ENCODE peak calls at places on chromosomes 6 and 20, in seven cellular contexts. One of them, this sample, is unnamed. For H3K4me1, the result is how much of the 10 kb centered on the place peaks cover.

GRCh38 chr6:17710331-17710730 is 3.6 kb upstream of the NUP153 start:
- DNase-seq in esophagus squamous epithelium: no peak
- DNase-seq in hepatocyte: no peak
- DNase-seq in CD8-positive, alpha-beta T cell: no peak
- DNase-seq in IMR-90: peak
- DNase-seq in colonic mucosa: no peak
- DNase-seq in mesendoderm: no peak
- DNase-seq in this sample: no peak

GRCh38 chr6:1227600-1227934 is 84.3 kb upstream of the FOXQ1 start:
- DNase-seq in esophagus squamous epithelium: no peak
- DNase-seq in hepatocyte: no peak
- DNase-seq in CD8-positive, alpha-beta T cell: no peak
- DNase-seq in IMR-90: no peak
- DNase-seq in colonic mucosa: no peak
- DNase-seq in mesendoderm: no peak
- DNase-seq in this sample: no peak

GRCh38 chr6:112979830-112980229 is 632.7 kb downstream of the RFPL4B start:
- DNase-seq in esophagus squamous epithelium: no peak
- DNase-seq in hepatocyte: peak
- DNase-seq in CD8-positive, alpha-beta T cell: no peak
- DNase-seq in IMR-90: no peak
- DNase-seq in colonic mucosa: peak
- DNase-seq in mesendoderm: no peak
- DNase-seq in this sample: peak

GRCh38 chr20:47677314-47678129 is 107.8 kb downstream of the SULF2 start:
- DNase-seq in esophagus squamous epithelium: no peak
- DNase-seq in hepatocyte: peak
- DNase-seq in CD8-positive, alpha-beta T cell: peak
- DNase-seq in IMR-90: peak
- DNase-seq in colonic mucosa: peak
- DNase-seq in mesendoderm: peak
- DNase-seq in this sample: peak

GRCh38 chr6:133424359-133424758 is 183.2 kb downstream of the EYA4 start:
- DNase-seq in esophagus squamous epithelium: no peak
- DNase-seq in hepatocyte: no peak
- DNase-seq in CD8-positive, alpha-beta T cell: no peak
- DNase-seq in IMR-90: no peak
- DNase-seq in colonic mucosa: no peak
- DNase-seq in mesendoderm: no peak
- DNase-seq in this sample: no peak

GRCh38 chr6:23696946-23697345 is 429.1 kb upstream of the NRSN1 start:
- DNase-seq in esophagus squamous epithelium: no peak
- DNase-seq in hepatocyte: peak
- DNase-seq in CD8-positive, alpha-beta T cell: no peak
- DNase-seq in IMR-90: no peak
- DNase-seq in colonic mucosa: no peak
- DNase-seq in mesendoderm: no peak
- DNase-seq in this sample: no peak

GRCh38 chr6:139442188-139442625 is 67.8 kb upstream of the CITED2 start:
- DNase-seq in esophagus squamous epithelium: no peak
- DNase-seq in hepatocyte: no peak
- DNase-seq in CD8-positive, alpha-beta T cell: no peak
- DNase-seq in IMR-90: no peak
- DNase-seq in colonic mucosa: no peak
- DNase-seq in mesendoderm: no peak
- DNase-seq in this sample: no peak

GRCh38 chr6:114240800-114241199 is 102.0 kb downstream of the HS3ST5 start:
- DNase-seq in esophagus squamous epithelium: no peak
- DNase-seq in hepatocyte: no peak
- DNase-seq in CD8-positive, alpha-beta T cell: no peak
- DNase-seq in IMR-90: no peak
- DNase-seq in colonic mucosa: no peak
- DNase-seq in mesendoderm: no peak
- DNase-seq in this sample: no peak

GRCh38 chr20:63580796-63581461 is 6.9 kb upstream of the HELZ2 start:
- DNase-seq in esophagus squamous epithelium: no peak
- DNase-seq in hepatocyte: peak
- DNase-seq in CD8-positive, alpha-beta T cell: peak
- DNase-seq in IMR-90: peak
- DNase-seq in colonic mucosa: no peak
- DNase-seq in mesendoderm: peak
- DNase-seq in this sample: peak

GRCh38 chr6:4641461-4641860 is 134.7 kb upstream of the CDYL start:
- DNase-seq in esophagus squamous epithelium: no peak
- DNase-seq in hepatocyte: no peak
- DNase-seq in CD8-positive, alpha-beta T cell: no peak
- DNase-seq in IMR-90: no peak
- DNase-seq in colonic mucosa: no peak
- DNase-seq in mesendoderm: no peak
- DNase-seq in this sample: no peak

GRCh38 chr6:43521836-43522235 is 4.9 kb downstream of the POLR1C start:
- DNase-seq in esophagus squamous epithelium: no peak
- DNase-seq in hepatocyte: no peak
- DNase-seq in CD8-positive, alpha-beta T cell: no peak
- DNase-seq in IMR-90: no peak
- DNase-seq in colonic mucosa: no peak
- DNase-seq in mesendoderm: no peak
- DNase-seq in this sample: no peak

GRCh38 chr6:24394777-24395437 is 7.8 kb upstream of the MRS2 start:
- DNase-seq in esophagus squamous epithelium: no peak
- DNase-seq in hepatocyte: no peak
- DNase-seq in CD8-positive, alpha-beta T cell: no peak
- DNase-seq in IMR-90: peak
- DNase-seq in colonic mucosa: no peak
- DNase-seq in mesendoderm: no peak
- DNase-seq in this sample: no peak

GRCh38 chr6:148557796-148558457 is 188.9 kb upstream of the UST start:
- DNase-seq in esophagus squamous epithelium: no peak
- DNase-seq in hepatocyte: no peak
- DNase-seq in CD8-positive, alpha-beta T cell: no peak
- DNase-seq in IMR-90: no peak
- DNase-seq in colonic mucosa: no peak
- DNase-seq in mesendoderm: peak
- DNase-seq in this sample: no peak

GRCh38 chr6:5512422-5512821 is 251.1 kb downstream of the FARS2 start:
- DNase-seq in esophagus squamous epithelium: no peak
- DNase-seq in hepatocyte: no peak
- DNase-seq in CD8-positive, alpha-beta T cell: no peak
- DNase-seq in IMR-90: no peak
- DNase-seq in colonic mucosa: no peak
- DNase-seq in mesendoderm: no peak
- DNase-seq in this sample: no peak

GRCh38 chr20:50837532-50838321 is 42.9 kb downstream of the BCAS4 start:
- DNase-seq in esophagus squamous epithelium: no peak
- DNase-seq in hepatocyte: peak
- DNase-seq in CD8-positive, alpha-beta T cell: no peak
- DNase-seq in IMR-90: peak
- DNase-seq in colonic mucosa: no peak
- DNase-seq in mesendoderm: no peak
- DNase-seq in this sample: peak

GRCh38 chr6:132569170-132569569 is 952 bp upstream of the TAAR6 start:
- DNase-seq in esophagus squamous epithelium: no peak
- DNase-seq in hepatocyte: no peak
- DNase-seq in CD8-positive, alpha-beta T cell: no peak
- DNase-seq in IMR-90: no peak
- DNase-seq in colonic mucosa: no peak
- DNase-seq in mesendoderm: peak
- DNase-seq in this sample: no peak

GRCh38 chr6:113856571-113857564 is at the start of gene MARCKS:
- DNase-seq in esophagus squamous epithelium: peak
- DNase-seq in hepatocyte: peak
- DNase-seq in CD8-positive, alpha-beta T cell: no peak
- DNase-seq in IMR-90: peak
- DNase-seq in colonic mucosa: peak
- DNase-seq in mesendoderm: peak
- DNase-seq in this sample: peak

GRCh38 chr6:164409309-164410009 is 899.9 kb downstream of the C6orf118 start:
- DNase-seq in esophagus squamous epithelium: no peak
- DNase-seq in hepatocyte: no peak
- DNase-seq in CD8-positive, alpha-beta T cell: no peak
- DNase-seq in IMR-90: no peak
- DNase-seq in colonic mucosa: no peak
- DNase-seq in mesendoderm: no peak
- DNase-seq in this sample: no peak

GRCh38 chr6:83365931-83366330 is 64.9 kb downstream of the ME1 start:
- DNase-seq in esophagus squamous epithelium: no peak
- DNase-seq in hepatocyte: no peak
- DNase-seq in CD8-positive, alpha-beta T cell: no peak
- DNase-seq in IMR-90: peak
- DNase-seq in colonic mucosa: no peak
- DNase-seq in mesendoderm: no peak
- DNase-seq in this sample: peak

GRCh38 chr6:30097902-30098606 is 14.8 kb downstream of the TRIM31 start:
- DNase-seq in esophagus squamous epithelium: no peak
- DNase-seq in hepatocyte: peak
- DNase-seq in CD8-positive, alpha-beta T cell: no peak
- DNase-seq in IMR-90: no peak
- DNase-seq in colonic mucosa: peak
- DNase-seq in mesendoderm: no peak
- DNase-seq in this sample: peak

GRCh38 chr6:169453221-169453620 is 199.6 kb upstream of the THBS2 start:
- DNase-seq in esophagus squamous epithelium: no peak
- DNase-seq in hepatocyte: no peak
- DNase-seq in CD8-positive, alpha-beta T cell: no peak
- DNase-seq in IMR-90: no peak
- DNase-seq in colonic mucosa: no peak
- DNase-seq in mesendoderm: no peak
- DNase-seq in this sample: no peak

GRCh38 chr6:144912474-144912873 is 627.3 kb downstream of the UTRN start:
- DNase-seq in esophagus squamous epithelium: no peak
- DNase-seq in hepatocyte: no peak
- DNase-seq in CD8-positive, alpha-beta T cell: no peak
- DNase-seq in IMR-90: peak
- DNase-seq in colonic mucosa: no peak
- DNase-seq in mesendoderm: no peak
- DNase-seq in this sample: no peak

GRCh38 chr6:16602035-16602434 is 159.2 kb downstream of the ATXN1 start:
- DNase-seq in esophagus squamous epithelium: no peak
- DNase-seq in hepatocyte: no peak
- DNase-seq in CD8-positive, alpha-beta T cell: no peak
- DNase-seq in IMR-90: no peak
- DNase-seq in colonic mucosa: no peak
- DNase-seq in mesendoderm: no peak
- DNase-seq in this sample: no peak

GRCh38 chr20:37276494-37277252 is 12.8 kb upstream of the MANBAL start:
- DNase-seq in esophagus squamous epithelium: no peak
- DNase-seq in hepatocyte: peak
- DNase-seq in CD8-positive, alpha-beta T cell: no peak
- DNase-seq in IMR-90: peak
- DNase-seq in colonic mucosa: peak
- DNase-seq in mesendoderm: no peak
- DNase-seq in this sample: peak

GRCh38 chr6:31582230-31582601 is at the start of gene LTB:
- DNase-seq in esophagus squamous epithelium: no peak
- DNase-seq in hepatocyte: no peak
- DNase-seq in CD8-positive, alpha-beta T cell: peak
- DNase-seq in IMR-90: no peak
- DNase-seq in colonic mucosa: no peak
- DNase-seq in mesendoderm: no peak
- DNase-seq in this sample: no peak

GRCh38 chr6:19231878-19232519 is 605.2 kb upstream of the ID4 start:
- DNase-seq in esophagus squamous epithelium: no peak
- DNase-seq in hepatocyte: peak
- DNase-seq in CD8-positive, alpha-beta T cell: no peak
- DNase-seq in IMR-90: no peak
- DNase-seq in colonic mucosa: no peak
- DNase-seq in mesendoderm: no peak
- DNase-seq in this sample: no peak

GRCh38 chr20:62918830-62919229 is 7.5 kb downstream of the DIDO1 start:
- DNase-seq in esophagus squamous epithelium: no peak
- DNase-seq in hepatocyte: no peak
- DNase-seq in CD8-positive, alpha-beta T cell: peak
- DNase-seq in IMR-90: no peak
- DNase-seq in colonic mucosa: no peak
- DNase-seq in mesendoderm: no peak
- DNase-seq in this sample: peak

GRCh38 chr20:38073307-38074010 is 39.9 kb downstream of the RPRD1B start:
- DNase-seq in esophagus squamous epithelium: no peak
- DNase-seq in hepatocyte: peak
- DNase-seq in CD8-positive, alpha-beta T cell: no peak
- DNase-seq in IMR-90: peak
- DNase-seq in colonic mucosa: peak
- DNase-seq in mesendoderm: peak
- DNase-seq in this sample: peak

GRCh38 chr6:26183237-26183580 is 96.0 kb downstream of the HFE start:
- DNase-seq in esophagus squamous epithelium: no peak
- DNase-seq in hepatocyte: no peak
- DNase-seq in CD8-positive, alpha-beta T cell: no peak
- DNase-seq in IMR-90: no peak
- DNase-seq in colonic mucosa: no peak
- DNase-seq in mesendoderm: no peak
- DNase-seq in this sample: no peak

GRCh38 chr6:28976677-28977076 is 28.4 kb downstream of the ZNF311 start:
- DNase-seq in esophagus squamous epithelium: no peak
- DNase-seq in hepatocyte: no peak
- DNase-seq in CD8-positive, alpha-beta T cell: no peak
- DNase-seq in IMR-90: no peak
- DNase-seq in colonic mucosa: no peak
- DNase-seq in mesendoderm: no peak
- DNase-seq in this sample: no peak
- H3K4me3 ChIP-seq in esophagus squamous epithelium: no peak
- H3K4me3 ChIP-seq in hepatocyte: no peak
- H3K4me3 ChIP-seq in CD8-positive, alpha-beta T cell: no peak
- H3K4me3 ChIP-seq in IMR-90: no peak
- H3K4me3 ChIP-seq in colonic mucosa: no peak
- H3K4me3 ChIP-seq in mesendoderm: no peak
- H3K4me3 ChIP-seq in this sample: no peak

DNA sequence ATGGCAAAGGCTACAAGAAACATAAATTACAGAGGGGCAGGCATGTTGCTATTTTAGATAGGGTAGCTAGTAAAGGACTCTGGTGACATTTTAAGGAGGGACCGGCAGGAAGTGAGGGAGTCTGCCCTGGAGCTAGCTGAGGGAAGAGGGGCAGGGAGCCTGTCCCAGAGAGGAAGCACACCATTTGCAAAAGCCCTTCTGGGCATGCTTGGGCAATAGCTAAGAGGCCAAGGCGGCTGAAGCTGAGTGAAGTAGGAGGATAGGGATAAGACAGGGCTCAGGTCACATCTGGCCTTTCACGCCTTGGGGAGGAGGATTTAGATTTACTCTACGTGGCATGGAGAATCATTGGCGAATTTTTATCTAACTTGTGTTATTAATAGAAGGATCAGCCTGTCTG is 96.2 kb downstream of the RTN4IP1 start:
- DNase-seq in esophagus squamous epithelium: no peak
- DNase-seq in hepatocyte: no peak
- DNase-seq in CD8-positive, alpha-beta T cell: no peak
- DNase-seq in IMR-90: no peak
- DNase-seq in colonic mucosa: no peak
- DNase-seq in mesendoderm: peak
- DNase-seq in this sample: no peak
- H3K4me1 ChIP-seq in esophagus squamous epithelium: under half
- H3K4me1 ChIP-seq in hepatocyte: under half
- H3K4me1 ChIP-seq in CD8-positive, alpha-beta T cell: under half
- H3K4me1 ChIP-seq in IMR-90: under half
- H3K4me1 ChIP-seq in colonic mucosa: under half
- H3K4me1 ChIP-seq in mesendoderm: under half
- H3K4me1 ChIP-seq in this sample: under half

GRCh38 chr20:53900380-53900999 is 169.9 kb downstream of the BCAS1 start:
- DNase-seq in esophagus squamous epithelium: no peak
- DNase-seq in hepatocyte: no peak
- DNase-seq in CD8-positive, alpha-beta T cell: no peak
- DNase-seq in IMR-90: peak
- DNase-seq in colonic mucosa: no peak
- DNase-seq in mesendoderm: no peak
- DNase-seq in this sample: no peak
- H3K4me3 ChIP-seq in esophagus squamous epithelium: no peak
- H3K4me3 ChIP-seq in hepatocyte: no peak
- H3K4me3 ChIP-seq in CD8-positive, alpha-beta T cell: peak
- H3K4me3 ChIP-seq in IMR-90: no peak
- H3K4me3 ChIP-seq in colonic mucosa: no peak
- H3K4me3 ChIP-seq in mesendoderm: no peak
- H3K4me3 ChIP-seq in this sample: no peak

GRCh38 chr6:14510038-14510437 is 392.5 kb downstream of the CD83 start:
- DNase-seq in esophagus squamous epithelium: no peak
- DNase-seq in hepatocyte: no peak
- DNase-seq in CD8-positive, alpha-beta T cell: no peak
- DNase-seq in IMR-90: no peak
- DNase-seq in colonic mucosa: no peak
- DNase-seq in mesendoderm: peak
- DNase-seq in this sample: no peak
- H3K4me1 ChIP-seq in esophagus squamous epithelium: under half
- H3K4me1 ChIP-seq in hepatocyte: under half
- H3K4me1 ChIP-seq in CD8-positive, alpha-beta T cell: under half
- H3K4me1 ChIP-seq in IMR-90: under half
- H3K4me1 ChIP-seq in colonic mucosa: under half
- H3K4me1 ChIP-seq in mesendoderm: under half
- H3K4me1 ChIP-seq in this sample: under half